ENCODE peak calls at places on chromosomes 11 and 22, in nine cellular contexts. Q, V, I, O, E, F, Y, H and T are unnamed samples.

GRCh38 chr11:125167292-125167953 is 2.9 kb downstream of the PKNOX2 start:
- DNase-seq in Q (no peak), V (no peak), I (peak; percentile 78), O (peak; percentile 65), E (peak; percentile 71), F (peak; percentile 56), Y (no peak), H (no peak), T (peak; percentile 79)

GRCh38 chr11:66268953-66269906 is 791 bp downstream of the RAB1B start:
- DNase-seq in Q (no peak), V (peak; percentile 31), I (peak; percentile 47), O (peak; percentile 23), E (peak; percentile 36), F (peak; percentile 41), Y (no peak), H (no peak), T (peak; percentile 46)

GRCh38 chr22:48883211-48883960 is 944.3 kb downstream of the BRD1 start:
- DNase-seq in Q (no peak), V (no peak), I (no peak), O (no peak), E (no peak), F (no peak), Y (no peak), H (no peak), T (no peak)

GRCh38 chr22:27387561-27387960 is 414.0 kb downstream of the MN1 start:
- DNase-seq in Q (no peak), V (no peak), I (no peak), O (no peak), E (no peak), F (no peak), Y (no peak), H (no peak), T (no peak)

GRCh38 chr11:63666874-63667273 is 4.3 kb downstream of the ATL3 start:
- DNase-seq in Q (no peak), V (peak; percentile 39), I (peak; percentile 51), O (no peak), E (no peak), F (peak; percentile 70), Y (peak; percentile 74), H (no peak), T (peak; percentile 72)

GRCh38 chr22:27347951-27348350 is 453.6 kb downstream of the MN1 start:
- DNase-seq in Q (no peak), V (peak; percentile 75), I (no peak), O (peak; percentile 24), E (no peak), F (no peak), Y (no peak), H (no peak), T (no peak)

GRCh38 chr22:39954584-39955055 is 5.6 kb upstream of the TMA7B start:
- DNase-seq in Q (no peak), V (peak; percentile 97), I (peak; percentile 92), O (peak; percentile 97), E (peak; percentile 40), F (peak; percentile 73), Y (peak; percentile 86), H (no peak), T (peak; percentile 99)

GRCh38 chr11:9264381-9265210 is 554 bp downstream of the DENND5A start:
- DNase-seq in Q (peak; percentile 51), V (peak; percentile 67), I (peak; percentile 89), O (peak; percentile 86), E (peak; percentile 76), F (peak; percentile 89), Y (no peak), H (peak; percentile 47), T (peak; percentile 83)

GRCh38 chr11:70674605-70675004 is 276.3 kb downstream of the CTTN start:
- DNase-seq in Q (no peak), V (no peak), I (no peak), O (no peak), E (no peak), F (no peak), Y (no peak), H (no peak), T (no peak)

GRCh38 chr22:30647536-30647935 is 12.0 kb downstream of the SLC35E4 start:
- DNase-seq in Q (no peak), V (no peak), I (no peak), O (no peak), E (no peak), F (no peak), Y (no peak), H (no peak), T (no peak)
- TF ChIP-seq CTCF in Q (no peak), V (no peak), I (no peak), O (no peak), E (no peak), F (no peak), Y (no peak), H (no peak), T (no peak)

DNA sequence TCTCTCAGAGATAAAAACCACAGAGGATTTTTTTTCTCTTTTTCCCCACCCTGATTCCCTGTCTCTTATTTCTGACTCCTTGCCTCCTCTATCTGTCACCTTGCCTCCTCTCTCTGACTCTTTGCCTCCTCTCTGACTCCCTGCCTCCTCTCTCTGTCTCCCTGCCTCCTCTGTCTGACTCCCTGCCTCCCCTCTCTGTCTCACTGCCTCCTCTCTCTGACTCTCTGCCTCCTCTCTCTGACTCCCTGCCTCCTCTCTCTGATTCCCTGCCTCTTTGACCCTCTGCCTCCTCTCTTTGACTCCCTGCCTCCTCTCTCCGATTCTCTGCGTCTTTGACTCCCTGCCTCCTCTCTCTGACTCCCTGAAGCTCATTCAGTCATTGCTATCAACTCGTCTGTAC is 3.1 kb downstream of the RASD2 start:
- DNase-seq in Q (no peak), V (no peak), I (no peak), O (no peak), E (no peak), F (no peak), Y (no peak), H (no peak), T (no peak)
- H3K4me3 ChIP-seq in Q (no peak overlapping the region), V (no peak overlapping the region), I (no peak overlapping the region), O (no peak overlapping the region), E (no peak overlapping the region), F (no peak overlapping the region), Y (no peak overlapping the region), H (no peak overlapping the region), T (no peak overlapping the region)

GRCh38 chr22:22684605-22685561 is 40.5 kb downstream of the GGTLC2 start:
- DNase-seq in Q (peak; percentile 54), V (peak; percentile 31), I (peak; percentile 72), O (peak; percentile 42), E (peak; percentile 33), F (peak; percentile 82), Y (peak; percentile 57), H (no peak), T (peak; percentile 76)
- TF ChIP-seq CTCF in Q (peak; percentile 79), V (peak; percentile 12), I (peak; percentile 69), O (peak; percentile 48), E (peak; percentile 30), F (peak; percentile 47), Y (peak; percentile 46), H (peak; percentile 40), T (peak; percentile 77)

DNA sequence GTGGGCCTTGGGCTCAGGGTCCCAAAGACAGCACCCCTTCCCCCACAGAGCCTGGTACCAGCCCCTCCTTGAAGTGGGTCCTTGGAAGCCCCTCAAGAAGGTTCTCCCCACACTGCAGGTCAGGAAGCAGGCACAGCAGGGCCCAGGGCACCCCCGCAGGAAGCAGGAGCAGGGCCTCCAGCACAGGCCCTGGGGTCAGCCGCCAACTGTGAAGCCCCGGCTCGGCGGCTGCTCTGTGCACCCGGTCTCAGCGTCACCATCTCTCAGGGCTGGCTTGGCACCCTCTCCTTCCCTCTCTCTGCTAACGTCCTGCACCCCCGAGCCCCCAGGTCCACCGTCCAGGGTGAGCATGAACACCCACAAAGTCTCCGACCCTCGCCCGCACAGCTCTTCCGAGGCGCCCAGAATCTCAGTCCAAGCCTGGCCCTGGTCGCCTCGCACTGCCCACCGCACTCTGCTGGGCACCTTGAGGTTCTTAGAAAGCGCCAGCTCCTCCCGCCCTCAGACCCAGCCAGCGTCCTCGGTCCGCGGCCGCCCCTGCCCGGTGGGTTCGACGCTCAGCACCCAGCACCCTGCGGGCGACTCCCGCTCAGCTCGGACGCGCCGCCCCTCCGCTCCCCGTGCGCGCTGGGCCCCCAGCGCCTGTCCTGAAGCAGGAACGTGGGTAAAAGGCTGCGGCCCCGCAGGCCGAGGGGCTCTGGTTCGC is 1.4 kb upstream of the SIGIRR start:
- DNase-seq in Q (peak; percentile 23), V (no peak), I (no peak), O (no peak), E (no peak), F (no peak), Y (no peak), H (no peak), T (no peak)
- H3K4me3 ChIP-seq in Q (peak overlapping the region; percentile 61), V (peak overlapping the region; percentile 33), I (peak overlapping the region; percentile 46), O (peak overlapping the region; percentile 29), E (peak overlapping the region; percentile 77), F (peak overlapping the region; percentile 40), Y (peak overlapping the region; percentile 49), H (peak overlapping the region; percentile 55), T (peak overlapping the region; percentile 49)

GRCh38 chr11:127491589-127491988 is 491.0 kb upstream of the KIRREL3 start:
- DNase-seq in Q (no peak), V (peak; percentile 22), I (no peak), O (no peak), E (no peak), F (no peak), Y (no peak), H (no peak), T (no peak)

GRCh38 chr11:127492025-127492424 is 491.5 kb upstream of the KIRREL3 start:
- DNase-seq in Q (no peak), V (peak; percentile 74), I (no peak), O (peak; percentile 77), E (no peak), F (no peak), Y (no peak), H (no peak), T (no peak)

GRCh38 chr11:127496165-127496564 is 495.6 kb upstream of the KIRREL3 start:
- DNase-seq in Q (no peak), V (no peak), I (no peak), O (no peak), E (peak; percentile 6), F (no peak), Y (no peak), H (no peak), T (no peak)

GRCh38 chr11:127490896-127491295 is 490.3 kb upstream of the KIRREL3 start:
- DNase-seq in Q (no peak), V (no peak), I (no peak), O (no peak), E (no peak), F (no peak), Y (no peak), H (no peak), T (no peak)

DNA sequence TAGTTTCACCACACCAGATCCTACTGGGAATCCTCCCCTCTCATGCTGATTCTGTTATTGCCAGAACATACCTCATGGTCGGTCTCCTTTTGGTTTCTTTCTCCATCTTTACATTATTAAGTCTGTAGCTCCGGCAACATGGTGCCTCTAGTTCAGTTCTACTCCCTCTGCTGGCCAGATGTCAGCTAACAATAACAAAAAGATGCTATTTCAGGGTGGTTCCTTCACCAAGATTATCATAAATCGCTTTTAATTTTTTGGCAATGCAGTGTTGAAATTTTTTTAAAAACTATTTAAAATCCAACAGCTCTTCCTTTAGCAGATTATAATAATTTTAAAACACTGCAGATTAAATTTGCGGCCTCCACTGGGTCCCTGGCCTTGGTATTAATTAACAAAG is 492.8 kb upstream of the KIRREL3 start:
- DNase-seq in Q (no peak), V (peak; percentile 5), I (no peak), O (peak; percentile 35), E (no peak), F (no peak), Y (no peak), H (no peak), T (peak; percentile 14)
- TF ChIP-seq CTCF in Q (peak; percentile 40), V (peak; percentile 54), I (peak; percentile 35), O (peak; percentile 49), E (peak; percentile 12), F (no peak), Y (peak; percentile 47), H (no peak), T (peak; percentile 25)

GRCh38 chr11:64876835-64877341 is 1.5 kb downstream of the EHD1 start:
- DNase-seq in Q (no peak), V (no peak), I (peak; percentile 51), O (peak; percentile 35), E (peak; percentile 59), F (peak; percentile 69), Y (no peak), H (peak; percentile 81), T (no peak)
- H3K4me3 ChIP-seq in Q (peak overlapping the region; percentile 87), V (peak overlapping the region; percentile 96), I (peak overlapping the region; percentile 99), O (peak overlapping the region; percentile 98), E (no peak overlapping the region), F (peak overlapping the region; percentile 97), Y (peak overlapping the region; percentile 99), H (peak overlapping the region; percentile 87), T (peak overlapping the region; percentile 95)